ENCODE peak calls at places on chromosomes 12 and 14, in nine cellular contexts. U is cardiac muscle cell, D is mesenchymal stem cell, F is H1, S is endodermal cell, B is HL-60, M is mammary epithelial cell, Q is H9, P is Panc1. H is an unnamed sample.

GRCh38 chr12:97650242-97650641 is 187.6 kb downstream of the RMST start:
- DNase-seq in U (no peak), D (peak; percentile 65), F (no peak), S (no peak), B (no peak), M (peak; percentile 72), Q (no peak), P (no peak), H (no peak)

GRCh38 chr14:104970231-104971068 is 7.7 kb downstream of the AHNAK2 start:
- DNase-seq in U (no peak), D (peak; percentile 90), F (no peak), S (peak; percentile 79), B (no peak), M (peak; percentile 81), Q (peak; percentile 68), P (no peak), H (no peak)

GRCh38 chr14:22319526-22320352 is 269.3 kb downstream of the DAD1 start:
- DNase-seq in U (peak; percentile 59), D (peak; percentile 65), F (no peak), S (peak; percentile 82), B (no peak), M (peak; percentile 39), Q (peak; percentile 40), P (no peak), H (no peak)

GRCh38 chr14:103593577-103593976 is 30.8 kb downstream of the COA8 start:
- DNase-seq in U (no peak), D (no peak), F (no peak), S (no peak), B (no peak), M (no peak), Q (no peak), P (no peak), H (no peak)

GRCh38 chr12:27333311-27334009 is 824 bp downstream of the BMAL2 start:
- DNase-seq in U (peak; percentile 25), D (peak; percentile 47), F (no peak), S (peak; percentile 82), B (peak; percentile 12), M (peak; percentile 68), Q (peak; percentile 56), P (no peak), H (no peak)

GRCh38 chr12:124779161-124780141 is 84.2 kb downstream of the SCARB1 start:
- DNase-seq in U (no peak), D (no peak), F (no peak), S (no peak), B (no peak), M (no peak), Q (no peak), P (no peak), H (no peak)

GRCh38 chr12:116474331-116474730 is 84.8 kb upstream of the MAP1LC3B2 start:
- DNase-seq in U (no peak), D (peak; percentile 17), F (no peak), S (no peak), B (no peak), M (peak; percentile 67), Q (no peak), P (no peak), H (no peak)

GRCh38 chr12:58583541-58583940 is 336.8 kb downstream of the LRIG3 start:
- DNase-seq in U (no peak), D (peak; percentile 57), F (no peak), S (no peak), B (no peak), M (no peak), Q (no peak), P (no peak), H (no peak)

GRCh38 chr14:100537701-100538565 is 49.3 kb downstream of the BEGAIN start:
- DNase-seq in U (no peak), D (no peak), F (no peak), S (peak; percentile 49), B (no peak), M (no peak), Q (peak; percentile 35), P (no peak), H (no peak)

GRCh38 chr14:71248204-71248603 is 340.9 kb downstream of the PCNX1 start:
- DNase-seq in U (no peak), D (peak; percentile 30), F (no peak), S (no peak), B (no peak), M (no peak), Q (no peak), P (no peak), H (no peak)

GRCh38 chr12:127515941-127516340 is 751.0 kb upstream of the TMEM132C start:
- DNase-seq in U (no peak), D (peak; percentile 60), F (no peak), S (no peak), B (no peak), M (no peak), Q (no peak), P (no peak), H (no peak)

GRCh38 chr12:124397807-124398577 is 103.1 kb downstream of the RFLNA start:
- DNase-seq in U (no peak), D (no peak), F (no peak), S (no peak), B (no peak), M (no peak), Q (no peak), P (no peak), H (no peak)

GRCh38 chr14:51539571-51540037 is 112.1 kb upstream of the FRMD6 start:
- DNase-seq in U (no peak), D (peak; percentile 83), F (peak; percentile 51), S (peak; percentile 46), B (no peak), M (peak; percentile 99), Q (no peak), P (no peak), H (peak; percentile 20)

GRCh38 chr14:71206766-71207371 is 299.6 kb downstream of the PCNX1 start:
- DNase-seq in U (no peak), D (peak; percentile 52), F (no peak), S (no peak), B (no peak), M (peak; percentile 88), Q (no peak), P (no peak), H (no peak)

GRCh38 chr14:33218030-33218429 is 279.4 kb downstream of the NPAS3 start:
- DNase-seq in U (no peak), D (no peak), F (no peak), S (no peak), B (no peak), M (no peak), Q (no peak), P (no peak), H (no peak)

GRCh38 chr14:26863736-26864135 is 265.9 kb upstream of the NOVA1 start:
- DNase-seq in U (no peak), D (peak; percentile 47), F (no peak), S (no peak), B (no peak), M (no peak), Q (no peak), P (no peak), H (no peak)

GRCh38 chr12:93183940-93184663 is 193.6 kb upstream of the NUDT4 start:
- DNase-seq in U (peak; percentile 51), D (peak; percentile 43), F (no peak), S (no peak), B (peak; percentile 91), M (no peak), Q (no peak), P (no peak), H (no peak)

GRCh38 chr12:67720383-67720856 is 71.9 kb downstream of the DYRK2 start:
- DNase-seq in U (no peak), D (peak; percentile 89), F (no peak), S (peak; percentile 40), B (no peak), M (no peak), Q (no peak), P (no peak), H (no peak)
- H3K27ac ChIP-seq in U (no peak overlapping the region), D (no peak overlapping the region), F (no peak overlapping the region), S (no peak overlapping the region), B (no peak overlapping the region), M (no peak overlapping the region), Q (no peak overlapping the region), P (no peak overlapping the region), H (no peak overlapping the region)

GRCh38 chr14:92041203-92041602 is 1.3 kb upstream of the TRIP11 start:
- DNase-seq in U (no peak), D (no peak), F (no peak), S (no peak), B (no peak), M (no peak), Q (no peak), P (no peak), H (no peak)
- H3K27ac ChIP-seq in U (peak overlapping the region; percentile 100), D (no peak overlapping the region), F (no peak overlapping the region), S (no peak overlapping the region), B (peak overlapping the region; percentile 94), M (peak overlapping the region; percentile 93), Q (no peak overlapping the region), P (peak overlapping the region; percentile 89), H (no peak overlapping the region)

GRCh38 chr12:59710964-59711363 is 115.1 kb downstream of the SLC16A7 start:
- DNase-seq in U (no peak), D (no peak), F (no peak), S (no peak), B (no peak), M (no peak), Q (no peak), P (no peak), H (no peak)

GRCh38 chr12:59710004-59710628 is 114.3 kb downstream of the SLC16A7 start:
- DNase-seq in U (no peak), D (no peak), F (no peak), S (no peak), B (no peak), M (no peak), Q (no peak), P (no peak), H (no peak)

GRCh38 chr12:59708059-59708458 is 112.2 kb downstream of the SLC16A7 start:
- DNase-seq in U (no peak), D (peak; percentile 40), F (no peak), S (no peak), B (no peak), M (peak; percentile 67), Q (no peak), P (no peak), H (no peak)

DNA sequence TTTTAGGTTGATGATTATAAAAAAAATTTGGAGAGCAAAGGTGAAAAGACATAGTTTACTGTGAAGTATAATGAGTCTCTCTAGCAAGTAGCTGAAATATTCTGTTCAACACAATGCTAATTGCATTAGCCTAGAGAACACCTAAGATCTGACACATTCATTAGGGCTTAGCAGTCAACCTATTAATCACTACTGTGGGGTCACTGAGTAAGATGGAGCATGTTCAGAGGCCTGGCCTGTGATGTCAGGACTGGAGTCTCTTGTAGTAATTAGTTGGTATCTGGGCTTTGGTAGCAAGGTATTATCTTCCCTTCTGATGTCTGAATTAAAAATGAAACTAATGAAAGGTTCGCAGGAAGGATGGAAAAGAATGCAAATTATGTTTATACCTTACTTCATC is 112.7 kb downstream of the SLC16A7 start:
- DNase-seq in U (no peak), D (no peak), F (no peak), S (no peak), B (no peak), M (peak; percentile 30), Q (no peak), P (no peak), H (no peak)
- H3K27ac ChIP-seq in U (no peak overlapping the region), D (no peak overlapping the region), F (no peak overlapping the region), S (no peak overlapping the region), B (no peak overlapping the region), M (no peak overlapping the region), Q (no peak overlapping the region), P (no peak overlapping the region), H (no peak overlapping the region)

GRCh38 chr12:2383276-2384028 is 330.7 kb downstream of the CACNA1C start:
- DNase-seq in U (no peak), D (no peak), F (no peak), S (peak; percentile 76), B (no peak), M (no peak), Q (no peak), P (no peak), H (no peak)
- H3K27ac ChIP-seq in U (no peak overlapping the region), D (no peak overlapping the region), F (no peak overlapping the region), S (no peak overlapping the region), B (no peak overlapping the region), M (no peak overlapping the region), Q (no peak overlapping the region), P (no peak overlapping the region), H (no peak overlapping the region)

GRCh38 chr12:123132951-123133619 is 17.8 kb downstream of the PITPNM2 start:
- DNase-seq in U (no peak), D (no peak), F (no peak), S (no peak), B (no peak), M (no peak), Q (no peak), P (no peak), H (no peak)
- H3K27ac ChIP-seq in U (no peak overlapping the region), D (no peak overlapping the region), F (no peak overlapping the region), S (no peak overlapping the region), B (no peak overlapping the region), M (peak overlapping the region; percentile 88), Q (no peak overlapping the region), P (peak overlapping the region; percentile 13), H (no peak overlapping the region)